ENCODE peak calls at places on chromosomes 3 and 15, in five cellular contexts. P is lower lobe of right lung, E is SJSA1, G is mesenchymal stem cell, W is suprapubic skin. O is an unnamed sample.

GRCh38 chr3:98972155-98972554 is 70.7 kb upstream of the DCBLD2 start:
- DNase-seq in P (no peak), E (peak; percentile 86), G (peak; percentile 95), W (no peak), O (no peak)

GRCh38 chr3:112894258-112894657 is 47.6 kb upstream of the CD200R1L start:
- DNase-seq in P (no peak), E (no peak), G (peak; percentile 9), W (no peak), O (peak; percentile 1)

GRCh38 chr3:97971679-97972567 is at the start of gene RIOX2:
- DNase-seq in P (peak; percentile 91), E (peak; percentile 52), G (peak; percentile 71), W (peak; percentile 80), O (peak; percentile 78)

GRCh38 chr3:140442621-140443020 is 235.2 kb upstream of the TRIM42 start:
- DNase-seq in P (no peak), E (no peak), G (no peak), W (no peak), O (no peak)

GRCh38 chr3:88000853-88001252 is 58.0 kb downstream of the CGGBP1 start:
- DNase-seq in P (no peak), E (no peak), G (peak; percentile 7), W (no peak), O (no peak)

GRCh38 chr3:43923101-43923979 is 232.6 kb downstream of the ABHD5 start:
- DNase-seq in P (no peak), E (no peak), G (no peak), W (no peak), O (no peak)

GRCh38 chr15:77506311-77507150 is 85.8 kb downstream of the HMG20A start:
- DNase-seq in P (peak; percentile 79), E (peak; percentile 26), G (no peak), W (no peak), O (no peak)

GRCh38 chr3:155995525-155996370 is 124.6 kb upstream of the KCNAB1 start:
- DNase-seq in P (no peak), E (peak; percentile 14), G (peak; percentile 57), W (no peak), O (peak; percentile 65)

GRCh38 chr3:132628157-132628556 is 31.1 kb downstream of the ACKR4 start:
- DNase-seq in P (no peak), E (no peak), G (no peak), W (no peak), O (no peak)

GRCh38 chr3:138949002-138949418 is 2.0 kb downstream of the FOXL2NB start:
- DNase-seq in P (no peak), E (no peak), G (no peak), W (no peak), O (no peak)

GRCh38 chr3:49623071-49623470 is 51.1 kb upstream of the APEH start:
- DNase-seq in P (no peak), E (no peak), G (no peak), W (no peak), O (no peak)

GRCh38 chr3:120831066-120831465 is 76.9 kb upstream of the STXBP5L start:
- DNase-seq in P (no peak), E (no peak), G (no peak), W (no peak), O (no peak)

GRCh38 chr3:132870596-132870995 is 148.4 kb upstream of the NPHP3 start:
- DNase-seq in P (no peak), E (no peak), G (no peak), W (no peak), O (no peak)

GRCh38 chr15:53197426-53197839 is 407.3 kb upstream of the ONECUT1 start:
- DNase-seq in P (peak; percentile 63), E (peak; percentile 39), G (peak; percentile 2), W (no peak), O (peak; percentile 75)

GRCh38 chr3:127738192-127738840 is 65.6 kb downstream of the ABTB1 start:
- DNase-seq in P (no peak), E (peak; percentile 91), G (peak; percentile 72), W (no peak), O (no peak)

GRCh38 chr3:55169608-55170010 is 241.8 kb upstream of the LRTM1 start:
- DNase-seq in P (no peak), E (peak; percentile 88), G (peak; percentile 99), W (no peak), O (no peak)

GRCh38 chr3:52021869-52022268 is 26.2 kb upstream of the RPL29 start:
- DNase-seq in P (no peak), E (no peak), G (peak; percentile 9), W (no peak), O (peak; percentile 75)

GRCh38 chr3:89314454-89314853 is 207.0 kb downstream of the EPHA3 start:
- DNase-seq in P (no peak), E (no peak), G (peak; percentile 58), W (no peak), O (peak; percentile 87)

GRCh38 chr3:37554364-37554763 is 307.3 kb upstream of the CTDSPL start:
- DNase-seq in P (no peak), E (no peak), G (no peak), W (no peak), O (no peak)

GRCh38 chr15:87672309-87672897 is 584.1 kb downstream of the NTRK3 start:
- DNase-seq in P (no peak), E (no peak), G (peak; percentile 50), W (no peak), O (peak; percentile 6)

GRCh38 chr3:186213946-186214345 is 105.1 kb upstream of the ETV5 start:
- DNase-seq in P (no peak), E (no peak), G (no peak), W (no peak), O (no peak)

GRCh38 chr3:186506846-186507245 is 37.3 kb downstream of the CRYGS start:
- DNase-seq in P (no peak), E (no peak), G (peak; percentile 7), W (no peak), O (no peak)

GRCh38 chr15:92506506-92506905 is 112.8 kb downstream of the ST8SIA2 start:
- DNase-seq in P (no peak), E (no peak), G (no peak), W (no peak), O (no peak)

GRCh38 chr15:65926459-65926858 is 57.2 kb downstream of the RAB11A start:
- DNase-seq in P (no peak), E (no peak), G (no peak), W (no peak), O (no peak)

GRCh38 chr3:165194477-165195135 is 1.6 kb downstream of the SLITRK3 start:
- DNase-seq in P (no peak), E (no peak), G (peak; percentile 4), W (no peak), O (peak; percentile 6)

GRCh38 chr3:177521305-177521704 is 324.0 kb upstream of the TBL1XR1 start:
- DNase-seq in P (peak; percentile 84), E (no peak), G (no peak), W (no peak), O (no peak)

GRCh38 chr3:37770938-37771918 is 90.5 kb upstream of the CTDSPL start:
- DNase-seq in P (no peak), E (no peak), G (no peak), W (no peak), O (no peak)

GRCh38 chr3:110343376-110343775 is 728.2 kb upstream of the NECTIN3 start:
- DNase-seq in P (no peak), E (peak; percentile 35), G (peak; percentile 51), W (no peak), O (no peak)

GRCh38 chr3:183123891-183124290 is 24.6 kb upstream of the MCCC1 start:
- DNase-seq in P (no peak), E (peak; percentile 80), G (peak; percentile 35), W (no peak), O (peak; percentile 19)

GRCh38 chr3:182740710-182741109 is 52.6 kb upstream of the ATP11B start:
- DNase-seq in P (no peak), E (no peak), G (no peak), W (no peak), O (no peak)

GRCh38 chr15:40439461-40440299 is 1.1 kb upstream of the BAHD1 start:
- DNase-seq in P (peak; percentile 67), E (peak; percentile 38), G (peak; percentile 65), W (no peak), O (peak; percentile 46)

GRCh38 chr3:47664519-47664918 is 85.9 kb upstream of the CSPG5 start:
- DNase-seq in P (no peak), E (peak; percentile 22), G (peak; percentile 31), W (no peak), O (peak; percentile 68)

GRCh38 chr3:149512073-149512782 is 37.7 kb downstream of the TM4SF4 start:
- DNase-seq in P (peak; percentile 64), E (peak; percentile 42), G (peak; percentile 74), W (peak; percentile 73), O (peak; percentile 70)

GRCh38 chr3:197317250-197317963 is 19.0 kb upstream of the DLG1 start:
- DNase-seq in P (no peak), E (peak; percentile 74), G (peak; percentile 92), W (no peak), O (peak; percentile 51)

GRCh38 chr15:31306426-31307269 is 20.0 kb upstream of the KLF13 start:
- DNase-seq in P (no peak), E (no peak), G (no peak), W (peak; percentile 61), O (peak; percentile 68)
- H3K4me1 ChIP-seq in P (peaks cover 20% of the 10 kb centered on the region), E (no peaks in the 10 kb centered on the region), G (peaks cover 5% of the 10 kb centered on the region), W (peaks cover 38% of the 10 kb centered on the region), O (peaks cover 16% of the 10 kb centered on the region)

DNA sequence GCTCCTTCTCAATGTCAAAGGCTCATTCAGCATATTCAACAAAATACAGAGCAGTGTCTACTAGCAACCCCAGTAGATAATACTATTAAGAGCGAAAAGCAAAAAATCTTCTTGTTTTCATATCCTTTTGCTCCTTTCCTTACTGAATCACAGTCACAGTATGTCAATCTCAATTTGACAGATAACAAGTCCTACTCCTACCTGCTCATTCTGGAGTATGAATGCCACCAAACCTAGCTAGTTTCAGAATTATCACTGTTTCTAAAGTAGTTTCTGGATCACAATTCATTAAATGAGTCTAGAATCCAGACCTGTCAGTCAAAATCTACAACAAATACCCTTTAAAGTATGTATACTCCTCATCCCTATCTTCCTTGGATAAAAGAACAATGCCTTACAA is 51.5 kb downstream of the MKRN2 start:
- DNase-seq in P (no peak), E (no peak), G (no peak), W (no peak), O (no peak)
- H3K4me1 ChIP-seq in P (no peaks in the 10 kb centered on the region), E (no peaks in the 10 kb centered on the region), G (no peaks in the 10 kb centered on the region), W (no peaks in the 10 kb centered on the region), O (no peaks in the 10 kb centered on the region)

DNA sequence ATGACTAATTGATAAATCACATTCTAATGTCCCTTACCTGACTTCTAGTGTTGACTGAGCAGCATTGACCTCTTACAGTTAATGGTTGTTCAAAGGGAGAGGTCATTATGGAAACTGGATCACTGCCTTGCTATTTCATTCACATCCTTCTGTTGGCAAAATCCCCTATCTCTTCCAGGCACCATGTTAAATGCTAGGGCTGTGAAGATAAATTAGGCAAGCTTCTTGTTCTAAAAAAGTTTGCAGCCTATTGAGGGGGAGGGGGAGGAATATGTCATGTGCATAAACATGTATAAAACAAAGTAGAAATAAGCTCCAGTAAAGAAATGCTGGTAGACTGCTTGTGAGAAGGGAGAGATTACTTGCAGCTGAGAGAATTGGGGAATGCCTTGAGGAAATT is 84.8 kb upstream of the MLF1 start:
- DNase-seq in P (no peak), E (no peak), G (no peak), W (no peak), O (no peak)
- H3K4me1 ChIP-seq in P (no peaks in the 10 kb centered on the region), E (no peaks in the 10 kb centered on the region), G (no peaks in the 10 kb centered on the region), W (no peaks in the 10 kb centered on the region), O (peaks cover 21% of the 10 kb centered on the region)

GRCh38 chr3:24096271-24096670 is 151.2 kb downstream of the NR1D2 start:
- DNase-seq in P (no peak), E (no peak), G (no peak), W (no peak), O (no peak)

GRCh38 chr3:24101676-24102168 is 156.6 kb downstream of the NR1D2 start:
- DNase-seq in P (no peak), E (no peak), G (no peak), W (no peak), O (no peak)

GRCh38 chr3:24100694-24101402 is 155.8 kb downstream of the NR1D2 start:
- DNase-seq in P (no peak), E (no peak), G (peak; percentile 13), W (no peak), O (no peak)

GRCh38 chr3:24096695-24097290 is 151.7 kb downstream of the NR1D2 start:
- DNase-seq in P (no peak), E (no peak), G (no peak), W (no peak), O (no peak)
- H3K4me1 ChIP-seq in P (peaks cover 8% of the 10 kb centered on the region), E (no peaks in the 10 kb centered on the region), G (peaks cover 2% of the 10 kb centered on the region), W (peaks cover 6% of the 10 kb centered on the region), O (no peaks in the 10 kb centered on the region)

O was measured in A673.